ENCODE peak calls at places on chromosomes 12 and 14, in nine cellular contexts. Z is A172; S is activated gamma-delta T cell treated with Interleukin-2 at 50 U/mL for 16 hours; N is NCI-H2081; D is germinal center; F is mesenteric fat pad; U is nephron progenitor cell; J is activated naive CD8-positive, alpha-beta T cell treated with anti-CD3 and anti-CD28 coated beads, Interleukin-2, amount 50 U/mL, for 16 hours; I is spleen. T is an unnamed sample.

GRCh38 chr14:53954551-53955233 is 1.9 kb downstream of the BMP4 start:
- DNase-seq in D (no peak), F (no peak), N (no peak), J (no peak), I (peak; percentile 69), U (peak; percentile 40), Z (no peak), S (no peak), T (peak; percentile 26)

GRCh38 chr12:16691624-16692023 is 85.7 kb upstream of the LMO3 start:
- DNase-seq in F (no peak), S (no peak), I (no peak), Z (no peak), J (no peak), N (no peak), U (no peak), D (no peak), T (no peak)

GRCh38 chr12:109523071-109523470 is 45.6 kb downstream of the UBE3B start:
- DNase-seq in D (no peak), J (no peak), I (no peak), S (no peak), F (no peak), U (no peak), N (peak; percentile 67), Z (no peak), T (no peak)

GRCh38 chr14:96178674-96179321 is 25.8 kb upstream of the BDKRB2 start:
- DNase-seq in S (no peak), D (no peak), Z (no peak), J (no peak), F (no peak), I (peak; percentile 20), N (no peak), U (no peak), T (no peak)

GRCh38 chr14:22545842-22546721 is 42.9 kb downstream of the DAD1 start:
- DNase-seq in U (no peak), N (no peak), D (no peak), S (no peak), F (no peak), I (no peak), Z (peak; percentile 74), J (no peak), T (peak; percentile 68)

GRCh38 chr12:87678453-87678852 is 350.7 kb downstream of the C12orf50 start:
- DNase-seq in S (no peak), J (no peak), I (no peak), Z (no peak), U (no peak), F (no peak), N (no peak), D (no peak), T (no peak)

GRCh38 chr12:6341439-6342139 is at the start of gene TNFRSF1A:
- DNase-seq in D (no peak), U (no peak), N (no peak), F (no peak), I (peak; percentile 87), Z (peak; percentile 82), S (no peak), J (no peak), T (peak; percentile 73)

GRCh38 chr14:104137297-104138097 is 890 bp upstream of the KIF26A start:
- DNase-seq in F (peak; percentile 90), J (peak; percentile 24), Z (peak; percentile 7), S (peak; percentile 53), D (peak; percentile 83), N (peak; percentile 24), I (peak; percentile 91), U (peak; percentile 91), T (no peak)

GRCh38 chr12:2264622-2265306 is 212.0 kb downstream of the CACNA1C start:
- DNase-seq in N (no peak), F (no peak), U (no peak), J (no peak), D (no peak), I (no peak), Z (peak; percentile 77), S (no peak), T (peak; percentile 69)

GRCh38 chr14:45198551-45198950 is 54.5 kb downstream of the MIS18BP1 start:
- DNase-seq in S (no peak), J (no peak), F (no peak), D (no peak), I (no peak), U (no peak), N (no peak), Z (peak; percentile 57), T (no peak)

GRCh38 chr12:105359840-105360239 is 29.3 kb downstream of the C12orf75 start:
- DNase-seq in I (no peak), N (no peak), F (no peak), D (no peak), U (no peak), J (no peak), S (no peak), Z (no peak), T (no peak)

GRCh38 chr12:18141583-18141982 is 51.6 kb upstream of the RERGL start:
- DNase-seq in Z (peak; percentile 6), F (no peak), U (no peak), S (no peak), N (peak; percentile 45), I (no peak), D (no peak), J (no peak), T (peak; percentile 16)

GRCh38 chr14:94307410-94307992 is 14.4 kb upstream of the SERPINA10 start:
- DNase-seq in F (no peak), J (no peak), Z (no peak), D (peak; percentile 24), U (no peak), I (no peak), N (no peak), S (no peak), T (no peak)

GRCh38 chr12:78119351-78119918 is 288.7 kb downstream of the NAV3 start:
- DNase-seq in F (peak; percentile 57), N (no peak), I (no peak), U (no peak), Z (no peak), S (no peak), J (no peak), D (no peak), T (no peak)

GRCh38 chr12:19842116-19842515 is 402.8 kb downstream of the AEBP2 start:
- DNase-seq in F (no peak), D (no peak), U (no peak), J (no peak), Z (no peak), N (no peak), S (no peak), I (no peak), T (no peak)

GRCh38 chr12:9634177-9634803 is 26.6 kb upstream of the KLRB1 start:
- DNase-seq in N (peak; percentile 16), J (peak; percentile 62), U (peak; percentile 39), I (no peak), Z (peak; percentile 36), F (no peak), D (peak; percentile 52), S (peak; percentile 82), T (peak; percentile 33)

GRCh38 chr14:78933948-78934524 is 763.9 kb downstream of the NRXN3 start:
- DNase-seq in J (no peak), Z (no peak), F (no peak), S (no peak), D (peak; percentile 10), U (peak; percentile 5), N (peak; percentile 15), I (no peak), T (peak; percentile 21)

GRCh38 chr12:20101046-20101445 is 267.3 kb upstream of the PDE3A start:
- DNase-seq in Z (no peak), I (no peak), U (no peak), S (no peak), J (no peak), N (no peak), F (no peak), D (no peak), T (no peak)

GRCh38 chr12:29286081-29286800 is 94.7 kb downstream of the ERGIC2 start:
- DNase-seq in J (no peak), U (no peak), F (no peak), D (no peak), Z (no peak), S (no peak), N (no peak), I (no peak), T (no peak)

T was measured in kidney glomerular epithelial cell.